ENCODE peak calls at places on chromosomes 3 and 15, in eight cellular contexts. Z is PC-9, A is heart left ventricle, D is AG04450, O is cardiac fibroblast, H is hepatocyte, P is HFF-Myc, I is astrocyte of the spinal cord. W is an unnamed sample.

GRCh38 chr3:50271314-50272072 is 2.5 kb downstream of the SEMA3B start:
- DNase-seq in Z (no peak), A (no peak), D (no peak), O (no peak), H (peak), P (no peak), I (no peak), W (no peak)

GRCh38 chr15:99956022-99956775 is 223.0 kb upstream of the LYSMD4 start:
- DNase-seq in Z (peak), A (peak), D (no peak), O (no peak), H (no peak), P (no peak), I (no peak), W (no peak)

GRCh38 chr3:127406309-127407025 is 118.6 kb upstream of the PRR20G start:
- DNase-seq in Z (peak), A (no peak), D (no peak), O (peak), H (peak), P (no peak), I (no peak), W (no peak)

GRCh38 chr15:59227021-59227420 is 20.4 kb downstream of the LDHAL6B start:
- DNase-seq in Z (no peak), A (no peak), D (no peak), O (no peak), H (no peak), P (no peak), I (no peak), W (no peak)

GRCh38 chr3:131794766-131795381 is 239.9 kb downstream of the CPNE4 start:
- DNase-seq in Z (peak), A (peak), D (peak), O (peak), H (peak), P (peak), I (peak), W (peak)

GRCh38 chr3:71244153-71245051 is 339.1 kb downstream of the FOXP1 start:
- DNase-seq in Z (no peak), A (peak), D (no peak), O (peak), H (no peak), P (no peak), I (peak), W (no peak)

GRCh38 chr3:148797822-148798221 is 29.8 kb upstream of the CPB1 start:
- DNase-seq in Z (no peak), A (no peak), D (no peak), O (no peak), H (no peak), P (no peak), I (no peak), W (no peak)

GRCh38 chr3:74268753-74269152 is 345.7 kb downstream of the CNTN3 start:
- DNase-seq in Z (no peak), A (no peak), D (no peak), O (peak), H (no peak), P (no peak), I (no peak), W (no peak)

GRCh38 chr15:52071570-52071969 is 41.0 kb downstream of the BCL2L10 start:
- DNase-seq in Z (peak), A (no peak), D (no peak), O (no peak), H (peak), P (no peak), I (no peak), W (no peak)

GRCh38 chr15:61820951-61821350 is 239.3 kb downstream of the VPS13C start:
- DNase-seq in Z (no peak), A (no peak), D (no peak), O (no peak), H (no peak), P (no peak), I (no peak), W (no peak)

GRCh38 chr3:78506038-78506437 is 1261.8 kb downstream of the ROBO1 start:
- DNase-seq in Z (peak), A (no peak), D (no peak), O (no peak), H (no peak), P (no peak), I (no peak), W (no peak)

GRCh38 chr3:69119138-69119537 is 3.3 kb downstream of the LMOD3 start:
- DNase-seq in Z (no peak), A (no peak), D (no peak), O (no peak), H (no peak), P (no peak), I (no peak), W (no peak)

GRCh38 chr3:46025139-46025538 is 2.1 kb downstream of the XCR1 start:
- DNase-seq in Z (no peak), A (no peak), D (no peak), O (no peak), H (no peak), P (no peak), I (no peak), W (no peak)

GRCh38 chr15:57429098-57429497 is 52.8 kb downstream of the CGNL1 start:
- DNase-seq in Z (no peak), A (no peak), D (no peak), O (no peak), H (no peak), P (no peak), I (no peak), W (no peak)

GRCh38 chr3:144055604-144056003 is 84.0 kb downstream of the DIPK2A start:
- DNase-seq in Z (no peak), A (no peak), D (no peak), O (peak), H (no peak), P (no peak), I (peak), W (no peak)

GRCh38 chr15:67833504-67834248 is 6.2 kb downstream of the RNU6-1 start:
- DNase-seq in Z (peak), A (no peak), D (no peak), O (peak), H (peak), P (no peak), I (peak), W (no peak)

GRCh38 chr3:16456784-16457415 is 56.6 kb downstream of the RFTN1 start:
- DNase-seq in Z (no peak), A (no peak), D (peak), O (peak), H (peak), P (no peak), I (peak), W (no peak)

GRCh38 chr3:155111971-155112370 is 31.9 kb downstream of the MME start:
- DNase-seq in Z (no peak), A (no peak), D (no peak), O (no peak), H (no peak), P (no peak), I (no peak), W (no peak)

GRCh38 chr3:156761007-156761406 is 65.1 kb upstream of the LEKR1 start:
- DNase-seq in Z (no peak), A (no peak), D (no peak), O (no peak), H (no peak), P (no peak), I (no peak), W (no peak)

GRCh38 chr3:135576786-135577185 is 388.7 kb upstream of the PPP2R3A start:
- DNase-seq in Z (no peak), A (no peak), D (no peak), O (no peak), H (no peak), P (no peak), I (no peak), W (no peak)

GRCh38 chr15:48625126-48625525 is 20.4 kb downstream of the FBN1 start:
- DNase-seq in Z (no peak), A (no peak), D (no peak), O (no peak), H (no peak), P (no peak), I (peak), W (no peak)

GRCh38 chr3:61354604-61355003 is 103.4 kb upstream of the FHIT start:
- DNase-seq in Z (no peak), A (no peak), D (no peak), O (no peak), H (no peak), P (no peak), I (no peak), W (no peak)

GRCh38 chr3:61356678-61357077 is 105.4 kb upstream of the FHIT start:
- DNase-seq in Z (no peak), A (no peak), D (no peak), O (no peak), H (no peak), P (no peak), I (no peak), W (no peak)

GRCh38 chr3:61357902-61358301 is 106.7 kb upstream of the FHIT start:
- DNase-seq in Z (no peak), A (no peak), D (no peak), O (no peak), H (no peak), P (no peak), I (no peak), W (no peak)

GRCh38 chr3:61352300-61352699 is 101.0 kb upstream of the FHIT start:
- DNase-seq in Z (no peak), A (no peak), D (no peak), O (no peak), H (no peak), P (no peak), I (no peak), W (no peak)

DNA sequence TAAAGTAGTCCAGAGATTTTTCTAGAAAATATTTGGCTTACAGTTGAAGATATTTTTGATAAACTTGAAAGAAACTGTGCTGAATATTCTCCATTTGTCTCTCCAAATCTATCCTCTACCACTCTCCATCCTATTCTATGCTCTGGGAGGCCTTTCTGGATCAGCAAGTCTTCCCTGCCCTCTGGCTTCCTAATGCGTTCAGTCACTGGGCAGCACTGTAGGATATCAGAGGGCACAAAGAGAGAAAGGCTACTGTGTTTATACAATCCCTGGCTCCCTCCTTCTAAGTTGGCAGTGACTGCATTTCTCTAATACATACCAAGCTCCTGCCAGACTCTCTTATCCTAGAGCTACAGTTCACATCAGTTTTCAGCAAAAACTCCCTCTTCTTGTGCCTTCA is 102.1 kb upstream of the FHIT start:
- DNase-seq in Z (no peak), A (no peak), D (no peak), O (no peak), H (no peak), P (no peak), I (no peak), W (no peak)
- TF ChIP-seq CTCF in Z (no peak), A (peak), D (no peak), O (no peak), H (no peak), P (no peak), I (no peak), W (no peak)

GRCh38 chr3:125957674-125958510 is 11.1 kb upstream of the ROPN1B start:
- DNase-seq in Z (no peak), A (no peak), D (no peak), O (no peak), H (peak), P (no peak), I (no peak), W (peak)
- H3K4me3 ChIP-seq in Z (no peak), A (no peak), D (no peak), O (no peak), H (no peak), P (no peak), I (no peak), W (no peak)

GRCh38 chr15:74725241-74725774 is at the start of gene CYP1A1:
- DNase-seq in Z (peak), A (peak), D (no peak), O (no peak), H (peak), P (no peak), I (no peak), W (peak)

GRCh38 chr15:74727727-74728126 is 2.4 kb upstream of the CYP1A1 start:
- DNase-seq in Z (no peak), A (peak), D (no peak), O (no peak), H (no peak), P (no peak), I (no peak), W (no peak)

GRCh38 chr15:74724570-74725240 is 623 bp downstream of the CYP1A1 start:
- DNase-seq in Z (no peak), A (no peak), D (no peak), O (no peak), H (no peak), P (no peak), I (no peak), W (no peak)

GRCh38 chr15:74726774-74727164 is 1.4 kb upstream of the CYP1A1 start:
- DNase-seq in Z (no peak), A (no peak), D (no peak), O (no peak), H (no peak), P (no peak), I (no peak), W (no peak)

GRCh38 chr15:74725845-74726773 is 781 bp upstream of the CYP1A1 start:
- DNase-seq in Z (peak), A (peak), D (no peak), O (no peak), H (peak), P (no peak), I (no peak), W (peak)
- TF ChIP-seq CTCF in Z (no peak), A (no peak), D (no peak), O (no peak), H (no peak), P (no peak), I (no peak), W (no peak)

DNA sequence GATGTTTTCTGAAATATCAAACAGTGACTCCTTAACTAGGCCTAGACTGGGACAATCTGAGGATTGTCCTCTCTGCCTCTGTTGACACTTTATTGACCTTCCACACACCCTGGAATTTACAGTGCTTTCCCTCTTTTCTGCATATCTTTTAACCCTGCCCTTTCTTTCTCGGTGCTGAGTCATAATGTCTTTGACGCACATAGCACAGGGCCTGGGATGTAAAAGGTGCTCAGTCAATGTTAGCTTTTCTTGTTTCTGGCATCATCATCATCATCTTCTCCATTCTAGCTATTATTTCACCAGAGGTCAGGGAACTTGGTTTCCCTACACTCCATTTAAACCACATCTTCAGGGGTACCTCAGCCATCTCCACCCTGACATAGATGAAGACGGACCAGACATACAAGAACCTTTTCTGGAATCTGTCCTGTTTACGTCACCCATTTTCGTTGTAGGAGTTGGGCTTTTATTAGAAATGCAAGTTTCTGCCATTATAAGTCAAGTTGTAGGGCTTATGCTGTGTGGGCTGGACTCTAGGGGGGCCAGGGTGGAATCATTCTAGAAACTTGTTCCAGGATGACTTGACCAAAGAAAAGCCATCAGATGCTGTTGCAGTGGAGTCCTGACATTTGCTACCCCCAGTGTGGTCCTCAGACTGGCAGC is 46.6 kb downstream of the ZBTB38 start:
- DNase-seq in Z (no peak), A (no peak), D (no peak), O (peak), H (no peak), P (no peak), I (peak), W (no peak)
- H3K4me3 ChIP-seq in Z (no peak), A (no peak), D (no peak), O (no peak), H (no peak), P (no peak), I (no peak), W (no peak)

GRCh38 chr3:151214459-151214858 is 11.4 kb upstream of the GPR171 start:
- DNase-seq in Z (no peak), A (no peak), D (no peak), O (no peak), H (no peak), P (no peak), I (no peak), W (no peak)
- TF ChIP-seq CTCF in Z (peak), A (no peak), D (no peak), O (no peak), H (no peak), P (no peak), I (no peak), W (no peak)

GRCh38 chr15:37094542-37095196 is 5.7 kb downstream of the MEIS2 start:
- DNase-seq in Z (no peak), A (no peak), D (no peak), O (peak), H (peak), P (no peak), I (peak), W (no peak)
- H3K4me3 ChIP-seq in Z (no peak), A (peak), D (no peak), O (peak), H (no peak), P (peak), I (peak), W (no peak)

DNA sequence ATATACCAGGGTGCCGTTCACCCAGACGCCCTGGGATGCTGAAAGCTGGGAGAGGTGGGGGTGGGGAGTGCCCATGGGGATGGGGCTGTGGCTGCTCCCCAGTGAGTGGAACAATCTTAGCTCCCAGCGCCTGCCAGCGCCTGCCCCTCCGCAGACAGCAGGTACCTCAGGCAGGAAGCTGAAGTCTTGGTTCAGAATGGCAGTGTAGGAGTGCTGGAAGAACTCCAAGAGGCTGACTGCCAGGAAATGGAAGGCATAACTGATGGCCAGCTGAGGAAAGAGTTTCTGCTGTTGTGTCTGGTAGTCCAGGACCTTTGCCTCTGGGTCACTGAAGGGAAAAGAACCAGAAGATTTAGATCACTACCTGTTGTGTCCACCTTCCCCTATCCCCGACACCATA is 8.4 kb downstream of the ACOX2 start:
- DNase-seq in Z (peak), A (peak), D (no peak), O (peak), H (peak), P (no peak), I (peak), W (peak)
- TF ChIP-seq CTCF in Z (no peak), A (no peak), D (no peak), O (no peak), H (no peak), P (no peak), I (no peak), W (no peak)

DNA sequence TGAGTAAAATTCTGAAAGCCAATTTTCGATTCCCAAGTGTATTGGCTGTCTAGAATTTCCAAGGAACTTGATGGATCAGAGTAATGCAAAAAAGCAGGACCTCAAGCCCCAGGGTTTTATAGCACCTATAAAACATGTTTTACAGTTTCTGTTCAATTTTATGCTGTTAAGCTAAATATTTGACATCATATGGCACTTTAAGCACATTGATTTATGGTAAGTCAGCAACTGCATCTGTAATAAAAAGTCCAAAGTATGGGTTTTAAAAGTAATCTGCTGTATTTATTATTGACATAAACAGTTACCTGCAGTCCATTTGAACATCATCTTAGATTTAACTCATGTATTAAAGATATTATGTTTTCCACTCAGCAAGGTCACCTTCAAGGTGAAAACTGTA is 20.0 kb upstream of the MFSD1 start:
- DNase-seq in Z (no peak), A (no peak), D (no peak), O (no peak), H (no peak), P (no peak), I (no peak), W (no peak)
- H3K4me3 ChIP-seq in Z (no peak), A (no peak), D (no peak), O (no peak), H (no peak), P (no peak), I (no peak), W (no peak)

DNA sequence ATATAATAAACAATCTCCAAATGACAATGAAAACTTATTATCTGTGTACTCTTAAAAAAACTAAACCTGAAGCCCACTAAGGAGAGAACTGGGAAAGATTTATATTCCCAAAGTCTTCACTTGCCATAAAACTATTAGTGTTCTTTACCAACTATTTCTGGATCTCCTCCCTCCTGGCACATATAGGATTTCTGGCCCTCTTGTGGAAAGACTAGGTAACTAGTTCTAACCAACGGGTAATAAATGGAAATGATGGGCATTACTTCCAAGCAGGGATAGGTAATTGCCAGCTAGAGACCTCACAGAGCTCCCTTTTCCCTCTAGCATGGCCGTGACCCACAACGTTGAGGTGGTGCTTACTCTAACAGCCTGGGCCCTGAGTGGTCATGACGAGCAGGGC is 110.1 kb downstream of the DNAH12 start:
- DNase-seq in Z (peak), A (no peak), D (no peak), O (peak), H (peak), P (peak), I (peak), W (no peak)
- TF ChIP-seq CTCF in Z (peak), A (peak), D (peak), O (peak), H (peak), P (peak), I (peak), W (no peak)

GRCh38 chr3:68057637-68058320 is 403.4 kb upstream of the SUCLG2 start:
- DNase-seq in Z (no peak), A (no peak), D (no peak), O (no peak), H (no peak), P (no peak), I (no peak), W (no peak)
- H3K4me3 ChIP-seq in Z (no peak), A (no peak), D (no peak), O (no peak), H (no peak), P (no peak), I (no peak), W (no peak)